ENCODE peak calls at places on chromosome 2, in four cellular contexts. P is activated CD4-positive, alpha-beta T cell treated with anti-CD3 and anti-CD28 coated beads for 36 hours; J is substantia nigra; X is posterior cingulate gyrus. E is an unnamed sample.

GRCh38 chr2:7209776-7210555 is 292.8 kb downstream of the RNF144A start:
- DNase-seq in X (no peak), J (no peak), P (no peak), E (no peak)

GRCh38 chr2:9360701-9361100 is 62.6 kb downstream of the ITGB1BP1 start:
- DNase-seq in J (no peak), P (no peak), X (no peak), E (no peak)

GRCh38 chr2:205776139-205776538 is 93.8 kb downstream of the NRP2 start:
- DNase-seq in P (peak; percentile 73), X (peak; percentile 29), J (peak; percentile 26), E (peak; percentile 63)

GRCh38 chr2:62913311-62913710 is 137.3 kb upstream of the OTX1 start:
- DNase-seq in P (no peak), J (no peak), X (no peak), E (no peak)

GRCh38 chr2:27377618-27378095 is 2.9 kb downstream of the ZNF513 start:
- DNase-seq in J (no peak), P (no peak), X (no peak), E (no peak)

GRCh38 chr2:96105152-96105915 is 11.0 kb downstream of the ADRA2B start:
- DNase-seq in P (peak; percentile 1), J (no peak), X (no peak), E (no peak)

GRCh38 chr2:98757904-98758421 is 27.0 kb upstream of the MGAT4A start:
- DNase-seq in J (no peak), P (peak; percentile 68), X (peak; percentile 38), E (peak; percentile 53)

GRCh38 chr2:112622528-112622849 is 23.2 kb upstream of the SLC20A1 start:
- DNase-seq in P (no peak), X (no peak), J (no peak), E (no peak)

GRCh38 chr2:231890896-231891513 is 35.2 kb downstream of the NPPC start:
- DNase-seq in J (no peak), P (no peak), X (no peak), E (no peak)

GRCh38 chr2:102040229-102040628 is 48.5 kb downstream of the IL1R2 start:
- DNase-seq in X (no peak), J (no peak), P (no peak), E (no peak)

GRCh38 chr2:177573120-177573519 is 180.5 kb downstream of the AGPS start:
- DNase-seq in P (no peak), J (no peak), X (no peak), E (no peak)